ENCODE peak calls at places on chromosomes 3 and 15, in six cellular contexts. K, L, F, M, C and W are unnamed samples.

GRCh38 chr3:117439812-117440211 is 730.2 kb downstream of the TUSC7 start:
- DNase-seq in M (no peak), C (no peak), K (no peak), L (no peak), F (no peak), W (no peak)

GRCh38 chr15:40511472-40512133 is 40.8 kb downstream of the CHST14 start:
- DNase-seq in M (peak; percentile 81), F (peak; percentile 89), C (peak; percentile 88), L (peak; percentile 78), K (peak; percentile 90), W (no peak)

GRCh38 chr15:67080900-67081431 is 15.6 kb downstream of the SMAD3 start:
- DNase-seq in K (peak; percentile 76), F (no peak), C (peak; percentile 53), L (peak; percentile 79), M (peak; percentile 77), W (no peak)

GRCh38 chr3:74067296-74067695 is 442.6 kb upstream of the PDZRN3 start:
- DNase-seq in L (no peak), F (no peak), M (no peak), C (no peak), K (no peak), W (no peak)

GRCh38 chr3:126918223-126918622 is 64.7 kb upstream of the PLXNA1 start:
- DNase-seq in L (no peak), F (no peak), C (no peak), M (peak; percentile 6), K (no peak), W (no peak)

GRCh38 chr15:38748710-38749109 is 184.1 kb upstream of the RASGRP1 start:
- DNase-seq in L (no peak), F (no peak), M (no peak), K (no peak), C (no peak), W (no peak)

GRCh38 chr3:141401584-141402475 is 33.5 kb downstream of the ZBTB38 start:
- DNase-seq in M (no peak), F (peak; percentile 71), C (peak; percentile 56), L (peak; percentile 56), K (peak; percentile 75), W (no peak)

GRCh38 chr3:185943363-185944106 is 5.7 kb upstream of the TRA2B start:
- DNase-seq in C (peak; percentile 92), M (peak; percentile 92), K (peak; percentile 89), F (peak; percentile 79), L (peak; percentile 85), W (peak; percentile 94)

GRCh38 chr3:140706360-140706759 is 28.5 kb downstream of the TRIM42 start:
- DNase-seq in L (no peak), M (no peak), K (no peak), C (no peak), F (no peak), W (no peak)

GRCh38 chr3:126732281-126733060 is 28.4 kb downstream of the CHCHD6 start:
- DNase-seq in L (no peak), K (no peak), F (no peak), C (no peak), M (peak; percentile 37), W (no peak)

GRCh38 chr3:45139372-45139894 is 6.7 kb downstream of the CDCP1 start:
- DNase-seq in C (no peak), K (no peak), L (no peak), F (no peak), M (no peak), W (no peak)

GRCh38 chr3:30481241-30481640 is 125.2 kb upstream of the TGFBR2 start:
- DNase-seq in F (no peak), L (no peak), K (no peak), C (no peak), M (no peak), W (no peak)

GRCh38 chr3:58018892-58019291 is 10.7 kb downstream of the FLNB start:
- DNase-seq in M (no peak), F (no peak), K (no peak), C (no peak), L (no peak), W (no peak)
- H3K4me1 ChIP-seq in M (peaks cover 92% of the 10 kb centered on the region), F (peaks cover 85% of the 10 kb centered on the region), K (peaks cover 48% of the 10 kb centered on the region), C (peaks cover 38% of the 10 kb centered on the region), L (peaks cover 12% of the 10 kb centered on the region), W (peaks cover 69% of the 10 kb centered on the region)

DNA sequence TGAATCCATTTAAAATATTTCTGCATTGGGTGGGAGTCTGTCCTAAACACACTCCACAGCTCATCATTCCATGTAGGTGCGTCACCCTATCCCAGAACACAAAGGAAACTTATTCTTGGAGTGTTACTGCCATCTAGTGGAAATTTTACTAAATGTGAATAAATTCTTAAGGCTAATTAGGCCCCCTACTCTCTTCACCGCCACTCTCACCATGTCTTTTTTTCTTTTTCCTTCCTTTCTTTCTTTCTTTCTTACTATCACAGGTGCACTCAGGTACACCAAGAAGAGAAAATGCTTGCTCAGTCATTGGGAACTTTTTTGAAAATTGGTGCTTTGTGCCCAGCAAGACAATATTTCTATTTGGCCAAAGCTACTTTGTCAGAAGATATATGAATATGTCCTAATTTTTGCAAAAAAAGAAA is 26.4 kb upstream of the ATP8B4 start:
- DNase-seq in C (no peak), L (no peak), M (no peak), K (no peak), F (no peak), W (no peak)
- TF ChIP-seq CTCF in C (peak; percentile 37), L (peak; percentile 61), M (peak; percentile 53), K (peak; percentile 61), F (peak; percentile 68), W (peak; percentile 34)

DNA sequence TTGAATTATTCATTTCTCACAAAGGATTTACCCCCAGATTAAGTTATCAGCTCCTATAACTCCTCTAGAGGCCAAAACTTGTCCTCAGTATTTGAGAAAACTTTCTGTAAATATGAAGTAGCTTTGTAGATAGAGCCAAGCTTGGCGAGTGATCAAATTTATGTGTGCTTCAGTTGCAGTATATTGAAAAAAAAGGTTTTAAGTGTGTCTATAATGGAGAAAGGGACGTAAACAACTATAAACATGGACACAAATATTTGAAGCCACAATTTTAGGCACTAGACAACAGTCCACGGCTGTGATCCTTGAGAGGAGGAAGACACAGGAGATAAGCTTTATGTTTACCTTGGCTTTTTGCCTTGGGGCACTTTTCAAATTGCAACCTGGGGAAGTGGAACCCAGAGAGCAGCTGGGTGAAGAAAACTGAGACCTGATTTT is 118.7 kb downstream of the THRB start:
- DNase-seq in K (no peak), L (no peak), F (no peak), C (peak; percentile 57), M (no peak), W (no peak)
- H3K4me1 ChIP-seq in K (peaks cover 10% of the 10 kb centered on the region), L (no peaks in the 10 kb centered on the region), F (peaks cover 29% of the 10 kb centered on the region), C (peaks cover 4% of the 10 kb centered on the region), M (peaks cover 50% of the 10 kb centered on the region), W (peaks cover 25% of the 10 kb centered on the region)

GRCh38 chr3:132007617-132008016 is 27.2 kb downstream of the CPNE4 start:
- DNase-seq in C (no peak), F (no peak), K (no peak), L (no peak), M (no peak), W (no peak)

GRCh38 chr3:132004571-132004970 is 30.2 kb downstream of the CPNE4 start:
- DNase-seq in F (no peak), M (no peak), C (no peak), K (no peak), L (no peak), W (no peak)

GRCh38 chr3:132008841-132009638 is 25.8 kb downstream of the CPNE4 start:
- DNase-seq in L (no peak), C (no peak), F (no peak), M (no peak), K (no peak), W (no peak)

GRCh38 chr3:132003685-132004084 is 31.1 kb downstream of the CPNE4 start:
- DNase-seq in F (no peak), C (no peak), M (no peak), L (no peak), K (no peak), W (no peak)

GRCh38 chr3:132006605-132007204 is 28.1 kb downstream of the CPNE4 start:
- DNase-seq in K (peak; percentile 45), L (no peak), F (peak; percentile 8), M (no peak), C (peak; percentile 28), W (no peak)
- TF ChIP-seq CTCF in K (peak; percentile 54), L (peak; percentile 40), F (peak; percentile 51), M (no peak), C (peak; percentile 31), W (no peak)

GRCh38 chr3:105811518-105812193 is 57.2 kb downstream of the CBLB start:
- DNase-seq in L (no peak), C (no peak), K (no peak), M (no peak), F (no peak), W (no peak)
- H3K4me1 ChIP-seq in L (peaks cover 4% of the 10 kb centered on the region), C (peaks cover 3% of the 10 kb centered on the region), K (peaks cover 25% of the 10 kb centered on the region), M (peaks cover 21% of the 10 kb centered on the region), F (peaks cover 71% of the 10 kb centered on the region), W (peaks cover 12% of the 10 kb centered on the region)

GRCh38 chr15:65420975-65421359 is 1.8 kb downstream of the IGDCC4 start:
- DNase-seq in K (no peak), F (no peak), L (no peak), M (peak; percentile 56), C (no peak), W (no peak)

GRCh38 chr15:65421360-65422215 is 1.2 kb downstream of the IGDCC4 start:
- DNase-seq in K (no peak), L (peak; percentile 76), C (peak; percentile 53), F (peak; percentile 36), M (peak; percentile 66), W (peak; percentile 65)

GRCh38 chr15:65424683-65425082 is 1.9 kb upstream of the IGDCC4 start:
- DNase-seq in M (peak; percentile 27), K (no peak), F (no peak), L (no peak), C (no peak), W (peak; percentile 40)

GRCh38 chr15:65423977-65424679 is 1.4 kb upstream of the IGDCC4 start:
- DNase-seq in M (peak; percentile 27), K (no peak), F (no peak), C (no peak), L (no peak), W (peak; percentile 35)

DNA sequence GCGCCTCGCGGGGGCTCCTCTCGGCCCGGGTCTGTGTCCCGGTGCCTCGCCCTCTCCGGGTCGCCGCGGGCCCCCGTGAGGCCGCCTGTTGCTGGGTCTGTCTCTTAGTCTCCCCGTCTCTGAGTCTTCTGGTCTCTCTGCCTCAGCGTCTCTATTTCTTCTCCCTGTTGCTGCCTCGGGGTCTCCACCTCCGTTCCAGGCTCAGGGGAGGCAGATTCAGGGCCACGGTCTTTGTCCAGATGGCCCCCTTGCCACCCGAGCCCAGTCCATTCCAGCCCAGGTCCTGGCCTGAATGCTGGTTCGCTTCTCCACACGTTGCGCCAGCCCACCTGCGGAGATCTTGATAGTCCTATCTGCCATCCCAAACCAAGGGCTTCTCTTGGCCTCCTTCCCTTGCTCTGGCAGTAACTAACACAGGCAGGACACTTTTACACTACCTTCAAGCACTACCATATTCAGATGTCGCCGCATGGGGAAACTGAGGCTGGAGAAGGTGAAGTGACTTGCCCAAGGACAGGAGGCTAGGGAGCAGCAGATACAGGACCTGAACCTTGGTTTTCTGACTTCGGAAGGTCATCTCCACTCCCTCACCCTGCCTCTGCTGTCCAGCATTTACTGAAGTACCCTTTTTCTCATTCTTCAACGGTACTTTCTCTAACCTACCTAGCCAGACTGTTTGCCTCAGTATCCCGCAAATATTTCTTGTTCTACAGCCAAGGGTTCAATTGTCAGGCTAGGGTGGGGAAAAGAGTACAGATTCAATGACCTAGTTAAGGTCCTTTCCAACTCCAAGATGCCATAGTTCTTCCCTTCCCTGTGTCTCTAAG is 616 bp upstream of the IGDCC4 start:
- DNase-seq in C (no peak), F (no peak), M (peak; percentile 45), K (no peak), L (no peak), W (no peak)
- TF ChIP-seq CTCF in C (no peak), F (no peak), M (no peak), K (no peak), L (no peak), W (no peak)